ENCODE peak calls at places on chromosomes 11 and 22, in four cellular contexts. S is GM12878, T is spleen, Y is type B pancreatic cell. B is an unnamed sample.

GRCh38 chr11:12120031-12121008 is 9.9 kb downstream of the MICAL2 start:
- DNase-seq in Y (no peak), T (no peak), S (no peak), B (no peak)

GRCh38 chr11:127191689-127192088 is 191.1 kb upstream of the KIRREL3 start:
- DNase-seq in Y (no peak), S (no peak), T (no peak), B (no peak)

GRCh38 chr11:121341609-121342008 is 49.0 kb downstream of the SC5D start:
- DNase-seq in Y (no peak), S (no peak), T (no peak), B (no peak)

GRCh38 chr11:64624869-64625481 is 34.0 kb downstream of the SLC22A12 start:
- DNase-seq in Y (no peak), S (no peak), T (no peak), B (no peak)

GRCh38 chr22:20552450-20552894 is 45.1 kb downstream of the MED15 start:
- DNase-seq in Y (no peak), T (peak; percentile 74), S (no peak), B (no peak)

GRCh38 chr11:123302751-123303195 is 107.7 kb upstream of the CLMP start:
- DNase-seq in T (no peak), S (peak; percentile 79), Y (no peak), B (peak; percentile 18)

GRCh38 chr11:83044958-83045712 is 26.6 kb downstream of the RAB30 start:
- DNase-seq in S (no peak), T (no peak), Y (no peak), B (no peak)

GRCh38 chr11:118641463-118642019 is 34.1 kb downstream of the PHLDB1 start:
- DNase-seq in S (no peak), Y (no peak), T (no peak), B (no peak)

GRCh38 chr11:69089258-69089657 is 40.5 kb downstream of the TPCN2 start:
- DNase-seq in S (no peak), T (no peak), Y (no peak), B (peak; percentile 80)

GRCh38 chr11:2269601-2270321 is 627 bp downstream of the ASCL2 start:
- DNase-seq in S (no peak), Y (peak; percentile 82), T (peak; percentile 90), B (no peak)

GRCh38 chr11:119306373-119306890 is 10.5 kb downstream of the MCAM start:
- DNase-seq in T (no peak), S (no peak), Y (no peak), B (no peak)

GRCh38 chr11:11211186-11211585 is 141.9 kb downstream of the CSNK2A3 start:
- DNase-seq in Y (no peak), S (no peak), T (no peak), B (no peak)

GRCh38 chr11:69301491-69302401 is 7.8 kb downstream of the MYEOV start:
- DNase-seq in Y (no peak), S (no peak), T (no peak), B (no peak)

GRCh38 chr11:118263694-118264567 is at the start of gene MPZL2:
- DNase-seq in T (peak; percentile 77), S (no peak), Y (peak; percentile 70), B (no peak)

GRCh38 chr11:7514099-7514725 is 413 bp downstream of the PPFIBP2 start:
- DNase-seq in S (no peak), T (no peak), Y (no peak), B (no peak)

GRCh38 chr11:121328213-121328966 is 35.8 kb downstream of the SC5D start:
- DNase-seq in T (no peak), Y (no peak), S (no peak), B (no peak)

GRCh38 chr11:119872911-119873310 is 143.9 kb upstream of the NECTIN1 start:
- DNase-seq in T (peak; percentile 1), Y (no peak), S (no peak), B (no peak)

GRCh38 chr11:64751136-64751535 is 7.2 kb upstream of the RASGRP2 start:
- DNase-seq in S (no peak), T (peak; percentile 63), Y (no peak), B (no peak)

GRCh38 chr22:19655399-19655798 is 58.9 kb upstream of the SEPTIN5 start:
- DNase-seq in Y (no peak), T (no peak), S (no peak), B (no peak)

GRCh38 chr11:112968988-112969714 is 7.9 kb downstream of the NCAM1 start:
- DNase-seq in S (no peak), Y (no peak), T (no peak), B (no peak)

GRCh38 chr11:110862407-110862806 is 150.2 kb upstream of the ARHGAP20 start:
- DNase-seq in T (no peak), Y (no peak), S (no peak), B (no peak)

GRCh38 chr22:30890689-30891442 is 77.7 kb downstream of the MORC2 start:
- DNase-seq in T (peak; percentile 74), S (no peak), Y (peak; percentile 65), B (no peak)

GRCh38 chr11:95074806-95075563 is 8.3 kb downstream of the SRSF8 start:
- DNase-seq in S (no peak), T (peak; percentile 81), Y (no peak), B (no peak)

GRCh38 chr11:67436459-67437081 is 912 bp downstream of the PTPRCAP start:
- DNase-seq in S (peak; percentile 75), T (peak; percentile 92), Y (no peak), B (no peak)

GRCh38 chr22:19679476-19680099 is 34.7 kb upstream of the SEPTIN5 start:
- DNase-seq in T (peak; percentile 90), Y (no peak), S (no peak), B (no peak)

GRCh38 chr11:95231881-95232605 is 1.0 kb upstream of the SESN3 start:
- DNase-seq in T (peak; percentile 95), S (no peak), Y (peak; percentile 81), B (peak; percentile 46)

GRCh38 chr11:45848654-45849081 is 1.4 kb downstream of the CRY2 start:
- DNase-seq in Y (no peak), T (no peak), S (no peak), B (no peak)
- TF ChIP-seq CTCF in Y (no peak), T (no peak), S (no peak), B (no peak)

GRCh38 chr11:117198613-117199012 is 557 bp upstream of the TAGLN start:
- DNase-seq in Y (no peak), T (no peak), S (no peak), B (no peak)

GRCh38 chr11:117199061-117199915 is at the start of gene TAGLN:
- DNase-seq in Y (no peak), S (no peak), T (no peak), B (peak; percentile 52)

GRCh38 chr11:117195761-117196160 is 3.4 kb upstream of the TAGLN start:
- DNase-seq in Y (no peak), T (no peak), S (no peak), B (no peak)

GRCh38 chr11:117197006-117197405 is 2.2 kb upstream of the TAGLN start:
- DNase-seq in S (no peak), Y (no peak), T (no peak), B (no peak)

GRCh38 chr11:117197516-117198456 is 1.4 kb upstream of the TAGLN start:
- DNase-seq in Y (no peak), S (no peak), T (no peak), B (no peak)
- TF ChIP-seq CTCF in Y (peak; percentile 71), S (peak; percentile 27), T (no peak), B (peak; percentile 78)

DNA sequence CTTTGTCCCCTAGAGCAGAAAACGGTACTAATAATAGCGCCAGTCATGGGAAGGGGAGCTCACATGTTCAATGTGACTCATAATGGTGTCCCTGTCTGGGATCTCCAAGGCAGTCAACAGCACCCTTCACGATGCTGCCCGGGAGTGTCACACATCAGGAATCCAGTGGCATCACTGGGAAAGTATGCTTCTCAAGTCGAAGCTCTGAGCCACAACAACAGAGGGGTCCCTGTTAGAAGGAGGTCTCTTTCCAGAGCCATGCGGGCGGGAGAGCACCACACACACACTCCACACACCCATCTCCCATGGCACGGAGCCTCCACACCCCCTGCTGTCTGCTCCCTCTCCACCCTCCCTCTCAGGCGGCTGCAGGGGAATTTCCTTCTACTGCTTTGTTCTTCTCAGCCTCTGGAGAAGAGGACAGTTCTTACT is 119.7 kb downstream of the ETS1 start:
- DNase-seq in T (no peak), Y (no peak), S (no peak), B (peak; percentile 94)
- TF ChIP-seq CTCF in T (no peak), Y (no peak), S (no peak), B (peak; percentile 41)

GRCh38 chr11:44992774-44993173 is 42.1 kb upstream of the TP53I11 start:
- DNase-seq in T (no peak), Y (no peak), S (no peak), B (no peak)
- TF ChIP-seq CTCF in T (no peak), Y (no peak), S (no peak), B (no peak)

GRCh38 chr11:128757235-128757711 is 63.4 kb downstream of the FLI1 start:
- DNase-seq in T (peak; percentile 82), Y (no peak), S (peak; percentile 93), B (no peak)
- TF ChIP-seq CTCF in T (peak; percentile 68), Y (peak; percentile 34), S (peak; percentile 92), B (peak; percentile 39)

DNA sequence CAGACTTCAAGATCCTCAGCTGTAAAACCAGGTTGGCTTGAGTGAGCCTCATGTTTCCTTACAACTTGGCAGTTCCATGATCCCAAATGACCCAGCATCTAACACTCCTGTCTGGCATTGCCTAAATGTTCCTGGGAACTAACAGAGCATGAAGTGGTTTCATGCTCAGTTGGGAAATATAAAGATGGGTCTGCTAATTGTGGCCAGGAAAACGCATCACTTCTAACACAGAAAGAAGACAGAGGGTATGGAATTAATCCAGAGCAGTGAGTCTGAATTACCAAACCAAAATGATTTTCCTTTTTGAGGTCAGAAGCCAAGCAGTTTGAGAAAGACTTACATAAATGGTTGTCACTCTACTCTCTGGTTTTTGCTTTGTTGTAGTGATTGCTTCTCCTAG is 60.5 kb upstream of the MMP13 start:
- DNase-seq in T (no peak), S (no peak), Y (no peak), B (no peak)
- TF ChIP-seq CTCF in T (no peak), S (no peak), Y (no peak), B (no peak)